ENCODE peak calls at places on chromosomes 1 and 21, in four cellular contexts. One of them, this sample, is unnamed.

GRCh38 chr1:17194133-17194475 is 10.8 kb upstream of the PADI1 start:
- DNase-seq in colonic mucosa: no peak
- DNase-seq in breast epithelium: no peak
- DNase-seq in adrenal gland: no peak
- DNase-seq in this sample: no peak

GRCh38 chr1:174167404-174167803 is 8.1 kb downstream of the RABGAP1L start:
- DNase-seq in adrenal gland: no peak
- DNase-seq in colonic mucosa: no peak
- DNase-seq in breast epithelium: no peak
- DNase-seq in this sample: no peak

GRCh38 chr1:61332196-61332753 is 249.9 kb downstream of the NFIA start:
- DNase-seq in colonic mucosa: no peak
- DNase-seq in breast epithelium: no peak
- DNase-seq in adrenal gland: no peak
- DNase-seq in this sample: no peak

GRCh38 chr1:84847253-84848247 is 45.5 kb downstream of the LPAR3 start:
- DNase-seq in breast epithelium: peak; percentile 94
- DNase-seq in colonic mucosa: peak; percentile 89
- DNase-seq in adrenal gland: peak; percentile 45
- DNase-seq in this sample: peak; percentile 85

GRCh38 chr1:17585266-17585987 is 45.9 kb downstream of the ARHGEF10L start:
- DNase-seq in adrenal gland: no peak
- DNase-seq in colonic mucosa: no peak
- DNase-seq in breast epithelium: no peak
- DNase-seq in this sample: no peak

GRCh38 chr1:59926381-59927243 is at the start of gene CYP2J2:
- DNase-seq in colonic mucosa: peak; percentile 86
- DNase-seq in breast epithelium: peak; percentile 65
- DNase-seq in adrenal gland: peak; percentile 45
- DNase-seq in this sample: peak; percentile 67

GRCh38 chr1:56382890-56383289 is 196.5 kb downstream of the PLPP3 start:
- DNase-seq in colonic mucosa: no peak
- DNase-seq in breast epithelium: no peak
- DNase-seq in adrenal gland: no peak
- DNase-seq in this sample: no peak

GRCh38 chr1:91792393-91793032 is 93.4 kb downstream of the TGFBR3 start:
- DNase-seq in breast epithelium: no peak
- DNase-seq in colonic mucosa: no peak
- DNase-seq in adrenal gland: no peak
- DNase-seq in this sample: no peak

GRCh38 chr1:172431721-172432192 is 11.3 kb downstream of the C1orf105 start:
- DNase-seq in breast epithelium: peak; percentile 72
- DNase-seq in colonic mucosa: peak; percentile 81
- DNase-seq in adrenal gland: no peak
- DNase-seq in this sample: peak; percentile 68

GRCh38 chr1:50969611-50970507 is at the start of gene CDKN2C:
- DNase-seq in colonic mucosa: peak; percentile 88
- DNase-seq in adrenal gland: peak; percentile 82
- DNase-seq in breast epithelium: no peak
- DNase-seq in this sample: peak; percentile 56

GRCh38 chr21:33289199-33289819 is 23.1 kb downstream of the IL10RB start:
- DNase-seq in breast epithelium: no peak
- DNase-seq in colonic mucosa: no peak
- DNase-seq in adrenal gland: no peak
- DNase-seq in this sample: no peak

GRCh38 chr1:39626646-39627045 is 12.8 kb downstream of the HEYL start:
- DNase-seq in colonic mucosa: no peak
- DNase-seq in adrenal gland: no peak
- DNase-seq in breast epithelium: no peak
- DNase-seq in this sample: no peak

GRCh38 chr1:39623053-39623452 is 16.4 kb downstream of the HEYL start:
- DNase-seq in colonic mucosa: no peak
- DNase-seq in adrenal gland: no peak
- DNase-seq in breast epithelium: no peak
- DNase-seq in this sample: no peak

GRCh38 chr1:39628807-39629347 is 10.6 kb downstream of the HEYL start:
- DNase-seq in colonic mucosa: no peak
- DNase-seq in breast epithelium: no peak
- DNase-seq in adrenal gland: no peak
- DNase-seq in this sample: no peak

GRCh38 chr1:39625009-39625408 is 14.4 kb downstream of the HEYL start:
- DNase-seq in colonic mucosa: no peak
- DNase-seq in adrenal gland: no peak
- DNase-seq in breast epithelium: no peak
- DNase-seq in this sample: no peak

DNA sequence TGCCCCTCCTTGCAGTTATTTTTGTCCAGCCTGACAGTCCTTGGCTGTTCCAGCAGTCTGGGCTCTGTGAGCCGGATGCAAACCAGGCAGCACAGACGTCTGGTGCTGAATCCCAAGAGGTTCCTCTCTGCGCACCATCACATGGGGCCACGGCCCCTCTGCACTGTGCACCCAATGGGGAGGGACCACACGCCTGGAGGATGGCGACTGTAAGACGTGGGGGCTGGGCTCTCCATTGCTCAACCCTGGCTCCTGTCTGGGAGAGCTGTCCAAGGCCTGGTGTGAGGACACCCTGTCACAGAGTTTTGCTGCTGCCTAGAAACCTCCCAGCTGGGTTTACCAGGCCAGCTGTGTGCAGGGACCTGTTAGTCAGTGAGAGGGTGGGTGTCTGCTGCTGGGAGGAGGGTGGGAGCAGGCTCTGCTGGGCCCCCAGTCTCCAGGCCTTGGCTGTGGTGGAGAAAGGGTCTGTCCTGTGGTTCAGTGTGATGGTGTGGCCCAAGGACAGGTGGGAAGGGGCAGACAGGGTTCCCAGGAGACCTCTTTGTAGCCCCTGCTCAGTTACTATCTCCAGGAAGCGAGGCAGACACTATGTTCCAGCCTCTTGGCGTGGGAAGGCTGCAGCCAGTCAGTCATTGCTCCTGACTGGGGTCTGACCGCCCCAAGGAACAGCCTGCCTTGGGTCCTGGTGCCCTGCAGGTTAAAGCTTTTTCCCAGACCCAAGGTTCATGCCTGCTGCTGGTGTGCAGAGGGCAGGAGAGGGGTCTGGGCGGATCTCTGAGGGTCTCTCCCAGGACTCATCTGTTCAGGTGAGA is 13.8 kb downstream of the HEYL start:
- DNase-seq in adrenal gland: peak; percentile 82
- DNase-seq in breast epithelium: no peak
- DNase-seq in colonic mucosa: peak; percentile 50
- DNase-seq in this sample: peak; percentile 79
- H3K4me1 ChIP-seq in adrenal gland: peaks cover 24% of the 10 kb centered on the region
- H3K4me1 ChIP-seq in breast epithelium: no peaks in the 10 kb centered on the region
- H3K4me1 ChIP-seq in colonic mucosa: no peaks in the 10 kb centered on the region
- H3K4me1 ChIP-seq in this sample: peaks cover 6% of the 10 kb centered on the region

DNA sequence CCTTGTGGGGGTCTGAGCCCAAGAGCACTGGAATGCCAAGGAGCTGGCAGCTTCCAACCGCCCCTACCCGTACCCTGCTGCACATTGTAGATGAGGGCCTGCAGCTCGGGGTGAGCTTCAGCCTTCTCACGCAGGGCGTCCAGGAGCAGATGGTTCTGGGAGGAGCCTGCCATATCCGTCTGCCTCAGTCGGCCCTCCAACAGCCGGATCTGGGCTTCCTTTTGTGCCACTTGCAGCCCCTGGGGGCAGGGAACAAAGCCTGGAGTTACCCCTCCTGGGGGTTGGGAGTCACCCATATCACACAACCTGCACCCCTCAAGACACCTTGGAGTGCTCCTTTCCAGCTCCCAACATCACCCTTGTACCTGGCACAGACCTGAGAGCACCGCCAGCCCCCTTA is 34.8 kb downstream of the KIF21B start:
- DNase-seq in breast epithelium: no peak
- DNase-seq in colonic mucosa: no peak
- DNase-seq in adrenal gland: no peak
- DNase-seq in this sample: no peak
- TF ChIP-seq CTCF in breast epithelium: no peak
- TF ChIP-seq CTCF in colonic mucosa: no peak
- TF ChIP-seq CTCF in adrenal gland: no peak
- TF ChIP-seq CTCF in this sample: no peak

GRCh38 chr1:154841384-154841783 is 28.7 kb downstream of the KCNN3 start:
- DNase-seq in breast epithelium: no peak
- DNase-seq in adrenal gland: no peak
- DNase-seq in colonic mucosa: no peak
- DNase-seq in this sample: no peak

GRCh38 chr1:154838988-154839387 is 31.1 kb downstream of the KCNN3 start:
- DNase-seq in breast epithelium: no peak
- DNase-seq in adrenal gland: no peak
- DNase-seq in colonic mucosa: no peak
- DNase-seq in this sample: no peak

GRCh38 chr1:154838473-154838872 is 31.6 kb downstream of the KCNN3 start:
- DNase-seq in adrenal gland: no peak
- DNase-seq in colonic mucosa: no peak
- DNase-seq in breast epithelium: no peak
- DNase-seq in this sample: no peak

GRCh38 chr1:154840557-154841176 is 29.4 kb downstream of the KCNN3 start:
- DNase-seq in colonic mucosa: no peak
- DNase-seq in breast epithelium: no peak
- DNase-seq in adrenal gland: no peak
- DNase-seq in this sample: no peak

GRCh38 chr1:154839691-154840090 is 30.4 kb downstream of the KCNN3 start:
- DNase-seq in colonic mucosa: no peak
- DNase-seq in adrenal gland: no peak
- DNase-seq in breast epithelium: no peak
- DNase-seq in this sample: no peak
- H3K4me1 ChIP-seq in colonic mucosa: no peaks in the 10 kb centered on the region
- H3K4me1 ChIP-seq in adrenal gland: peaks cover 14% of the 10 kb centered on the region
- H3K4me1 ChIP-seq in breast epithelium: no peaks in the 10 kb centered on the region
- H3K4me1 ChIP-seq in this sample: no peaks in the 10 kb centered on the region

GRCh38 chr1:6099787-6100765 is 54.4 kb downstream of the KCNAB2 start:
- DNase-seq in breast epithelium: no peak
- DNase-seq in colonic mucosa: no peak
- DNase-seq in adrenal gland: no peak
- DNase-seq in this sample: no peak
- TF ChIP-seq CTCF in breast epithelium: no peak
- TF ChIP-seq CTCF in colonic mucosa: no peak
- TF ChIP-seq CTCF in adrenal gland: no peak
- TF ChIP-seq CTCF in this sample: no peak

This sample was measured in hepatocyte.